ENCODE peak calls at places on chromosomes 1 and 21, in four cellular contexts. K, A, U and B are unnamed samples.
A peak's percentile ranks its signal among the peaks of the same experiment; 100 is the strongest.

GRCh38 chr1:36838866-36839265 is 195.4 kb downstream of the GRIK3 start:
- DNase-seq in K (no peak), A (peak; percentile 50), U (no peak), B (no peak)

GRCh38 chr1:113912594-113913311 is 7.6 kb downstream of the DCLRE1B start:
- DNase-seq in K (peak; percentile 54), A (no peak), U (no peak), B (peak; percentile 75)

GRCh38 chr1:85413169-85413568 is 51.8 kb downstream of the DDAH1 start:
- DNase-seq in K (no peak), A (peak; percentile 19), U (no peak), B (peak; percentile 64)

GRCh38 chr1:172414331-172414730 is 6.2 kb upstream of the C1orf105 start:
- DNase-seq in K (no peak), A (no peak), U (no peak), B (no peak)

GRCh38 chr1:97630968-97631367 is 289.9 kb downstream of the DPYD start:
- DNase-seq in K (peak; percentile 33), A (no peak), U (no peak), B (no peak)

GRCh38 chr1:212485895-212486590 is 53.3 kb downstream of the NENF start:
- DNase-seq in K (peak; percentile 61), A (peak; percentile 80), U (peak; percentile 66), B (peak; percentile 88)

GRCh38 chr21:28391938-28392337 is 600.7 kb downstream of the LTN1 start:
- DNase-seq in K (no peak), A (no peak), U (no peak), B (no peak)

GRCh38 chr1:218953448-218953847 is 220.2 kb upstream of the LYPLAL1 start:
- DNase-seq in K (no peak), A (no peak), U (no peak), B (no peak)

GRCh38 chr1:6858586-6858985 is 73.3 kb downstream of the CAMTA1 start:
- DNase-seq in K (no peak), A (no peak), U (no peak), B (peak; percentile 8)

GRCh38 chr1:57711326-57711725 is 287.5 kb upstream of the DAB1 start:
- DNase-seq in K (no peak), A (no peak), U (no peak), B (no peak)

GRCh38 chr1:62013264-62013663 is 181.4 kb upstream of the L1TD1 start:
- DNase-seq in K (no peak), A (peak; percentile 23), U (no peak), B (no peak)

GRCh38 chr1:39047374-39048229 is 21.5 kb downstream of the NDUFS5 start:
- DNase-seq in K (no peak), A (peak; percentile 93), U (no peak), B (peak; percentile 95)

GRCh38 chr1:9849691-9850441 is 26.1 kb upstream of the CLSTN1 start:
- DNase-seq in K (no peak), A (peak; percentile 73), U (no peak), B (no peak)

GRCh38 chr1:209911746-209912145 is 26.3 kb upstream of the SYT14 start:
- DNase-seq in K (no peak), A (no peak), U (no peak), B (no peak)

GRCh38 chr1:211653907-211654553 is 21.4 kb downstream of the NEK2 start:
- DNase-seq in K (no peak), A (peak; percentile 37), U (no peak), B (no peak)

GRCh38 chr1:180849031-180849775 is 63.5 kb upstream of the KIAA1614 start:
- DNase-seq in K (no peak), A (no peak), U (no peak), B (no peak)

GRCh38 chr1:15214507-15214906 is 32.5 kb upstream of the FHAD1 start:
- DNase-seq in K (peak; percentile 56), A (no peak), U (no peak), B (peak; percentile 62)

GRCh38 chr21:44433791-44434567 is 21.3 kb upstream of the LRRC3 start:
- DNase-seq in K (no peak), A (peak; percentile 31), U (no peak), B (no peak)

GRCh38 chr1:206903687-206904086 is 6.4 kb downstream of the IL24 start:
- DNase-seq in K (no peak), A (no peak), U (no peak), B (no peak)

GRCh38 chr1:193448682-193449461 is 262.5 kb upstream of the B3GALT2 start:
- DNase-seq in K (no peak), A (no peak), U (no peak), B (no peak)

GRCh38 chr1:210231846-210232523 is 611 bp upstream of the SERTAD4 start:
- DNase-seq in K (peak; percentile 59), A (peak; percentile 42), U (no peak), B (peak; percentile 81)

GRCh38 chr1:109846148-109846547 is 64.5 kb upstream of the CSF1 start:
- DNase-seq in K (no peak), A (no peak), U (no peak), B (no peak)

GRCh38 chr1:54376085-54377039 is 29.8 kb downstream of the SSBP3 start:
- DNase-seq in K (no peak), A (no peak), U (no peak), B (no peak)

GRCh38 chr1:168470821-168471473 is 72.8 kb downstream of the XCL2 start:
- DNase-seq in K (no peak), A (peak; percentile 81), U (peak; percentile 7), B (peak; percentile 92)

GRCh38 chr1:198672124-198672523 is 33.3 kb downstream of the PTPRC start:
- DNase-seq in K (no peak), A (peak; percentile 48), U (no peak), B (peak; percentile 40)

GRCh38 chr1:201361652-201362504 is 15.6 kb downstream of the TNNT2 start:
- DNase-seq in K (peak; percentile 56), A (peak; percentile 98), U (no peak), B (peak; percentile 51)

GRCh38 chr1:17831619-17832018 is 76.5 kb downstream of the ACTL8 start:
- DNase-seq in K (no peak), A (peak; percentile 94), U (no peak), B (peak; percentile 69)

GRCh38 chr1:40162791-40163441 is 1.7 kb downstream of the RLF start:
- DNase-seq in K (no peak), A (peak; percentile 73), U (no peak), B (no peak)

GRCh38 chr1:185279571-185279970 is 37.5 kb downstream of the IVNS1ABP start:
- DNase-seq in K (no peak), A (no peak), U (no peak), B (peak; percentile 41)

GRCh38 chr1:1630191-1630964 is 1.6 kb upstream of the MMP23B start:
- DNase-seq in K (peak; percentile 72), A (peak; percentile 94), U (no peak), B (peak; percentile 25)

GRCh38 chr1:110524311-110525249 is 5.6 kb upstream of the KCNA10 start:
- DNase-seq in K (no peak), A (no peak), U (peak; percentile 20), B (peak; percentile 30)

GRCh38 chr1:198387587-198387986 is 152.9 kb downstream of the ATP6V1G3 start:
- DNase-seq in K (no peak), A (no peak), U (no peak), B (peak; percentile 20)

DNA sequence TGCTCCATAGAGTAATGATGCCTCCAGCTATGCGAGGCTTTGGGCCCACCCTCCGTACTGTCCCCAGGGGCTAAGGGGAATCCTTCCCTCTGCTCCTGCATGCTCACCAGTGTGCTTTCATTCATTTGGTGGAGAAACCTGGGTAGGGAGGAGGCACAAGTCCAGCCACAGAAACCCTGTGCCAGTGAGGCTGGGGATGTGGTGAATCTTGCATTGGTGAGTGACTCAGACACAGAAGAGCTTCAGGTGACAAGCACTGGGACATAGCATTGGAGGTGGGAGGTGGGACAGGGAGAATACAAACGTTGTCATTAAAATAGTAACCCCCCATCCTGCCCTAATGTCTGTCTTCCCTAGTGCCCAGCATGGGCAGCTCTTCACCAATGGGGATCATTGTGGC is 5.2 kb downstream of the FCGR2A start:
- DNase-seq in K (no peak), A (no peak), U (no peak), B (no peak)
- TF ChIP-seq CTCF in K (no peak), A (no peak), U (no peak), B (no peak)

DNA sequence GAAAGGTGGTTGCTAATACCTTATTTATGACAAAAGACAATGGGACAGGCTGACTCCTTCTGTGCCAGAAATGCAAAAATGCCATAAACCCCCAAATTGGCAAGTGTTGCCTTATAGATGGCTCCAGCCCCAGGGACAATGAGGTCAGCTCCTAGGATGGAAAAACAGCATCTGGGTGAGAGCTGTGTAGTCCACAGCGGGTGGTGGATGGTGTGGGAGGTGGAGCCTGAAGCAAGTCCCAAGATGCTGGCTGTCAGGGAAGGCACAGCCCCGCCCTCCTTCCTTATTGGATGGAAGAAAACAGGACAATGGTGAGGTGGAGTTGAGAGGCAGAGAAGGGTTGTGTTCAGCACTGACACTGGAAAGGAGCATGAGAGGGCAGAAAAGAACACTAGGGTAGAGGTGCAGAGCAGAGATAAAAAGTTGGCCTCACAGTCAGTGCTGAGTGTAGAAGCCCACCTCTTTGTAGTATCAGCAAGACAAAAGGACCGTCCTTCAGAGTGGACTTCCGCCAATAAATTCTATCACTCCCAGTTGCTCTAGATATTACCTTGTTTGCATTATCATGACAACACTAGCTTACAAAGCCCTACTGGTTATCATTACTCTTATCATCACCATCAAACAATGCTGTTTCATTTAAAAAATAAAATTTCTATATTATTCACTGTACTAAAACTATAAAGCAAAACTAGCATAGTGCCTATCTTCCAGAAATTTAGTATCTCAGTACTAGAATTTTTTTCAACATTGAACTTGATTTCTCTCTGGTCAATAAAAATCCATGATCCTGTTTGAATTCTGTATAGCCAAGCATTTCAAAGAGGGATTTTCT is 3.7 kb upstream of the SDE2 start:
- DNase-seq in K (peak; percentile 79), A (no peak), U (no peak), B (peak; percentile 45)
- H3K4me3 ChIP-seq in K (peak overlapping the region; percentile 0), A (no peak overlapping the region), U (no peak overlapping the region), B (no peak overlapping the region)

DNA sequence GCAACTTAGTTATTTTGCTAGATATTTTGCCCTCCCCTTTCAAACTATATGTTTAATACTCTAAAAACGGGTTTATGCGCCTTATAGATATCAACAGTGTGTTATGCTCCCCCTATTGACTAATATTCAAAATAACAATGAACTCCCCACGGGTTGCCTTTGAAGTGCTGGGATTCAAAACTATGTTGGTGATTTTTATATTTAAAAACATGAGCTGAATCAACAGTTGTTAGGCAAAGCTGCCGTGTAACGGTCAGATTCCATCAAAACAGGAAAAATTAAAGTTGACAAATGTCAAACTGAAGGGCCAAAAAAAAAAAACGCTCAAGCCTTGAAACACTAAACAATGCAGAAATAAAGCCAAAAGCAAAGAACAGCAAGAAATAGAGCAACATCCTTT is 2.5 kb downstream of the TGFBR3 start:
- DNase-seq in K (no peak), A (peak; percentile 90), U (no peak), B (peak; percentile 69)
- TF ChIP-seq CTCF in K (peak; percentile 57), A (peak; percentile 53), U (peak; percentile 60), B (peak; percentile 53)

DNA sequence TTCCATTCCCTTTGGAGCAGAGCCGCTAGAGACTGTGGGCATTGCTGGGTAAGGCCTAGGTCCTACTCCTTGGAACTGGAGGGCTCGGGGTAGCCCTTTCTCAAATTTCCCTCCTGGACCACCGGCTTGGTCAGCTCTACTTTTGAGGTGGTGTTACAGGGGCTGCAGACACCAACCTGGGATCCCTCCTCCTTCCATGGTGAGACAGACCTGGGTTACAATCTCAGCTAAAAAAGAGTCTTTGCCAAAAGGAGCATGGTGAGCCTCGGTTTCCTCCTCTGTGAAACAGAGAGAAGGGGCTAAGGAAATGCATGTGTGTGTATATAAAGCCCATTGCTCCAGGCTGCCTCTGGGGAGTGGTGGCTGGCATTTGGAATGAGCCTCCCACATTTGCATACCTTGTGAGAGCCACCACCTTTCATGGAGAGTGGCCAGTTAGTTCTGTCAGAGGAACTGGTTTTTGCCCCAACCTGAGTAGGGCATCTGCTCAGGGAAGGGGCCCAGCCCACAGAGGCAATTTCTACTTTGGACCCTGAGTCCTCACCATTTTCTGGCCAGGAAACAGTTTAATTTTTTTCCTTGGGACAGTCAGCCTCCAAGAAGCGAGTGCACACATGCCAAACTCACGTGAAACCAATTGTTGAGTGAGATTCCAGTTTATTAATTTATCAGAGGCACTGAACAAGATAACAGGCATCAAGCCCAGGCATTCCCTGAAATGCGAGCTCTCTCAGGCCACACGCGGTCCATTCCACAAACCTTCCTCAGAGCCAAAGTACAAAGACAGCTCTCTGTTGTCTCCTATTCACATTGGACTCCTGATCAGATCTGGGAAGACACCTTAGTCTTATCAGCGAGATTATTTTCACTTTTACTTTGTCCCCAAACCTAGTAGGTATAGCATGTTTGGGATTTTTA is 897 bp upstream of the SLC6A9 start:
- DNase-seq in K (no peak), A (peak; percentile 62), U (no peak), B (peak; percentile 47)
- H3K4me3 ChIP-seq in K (no peak overlapping the region), A (peak overlapping the region; percentile 75), U (peak overlapping the region; percentile 78), B (peak overlapping the region; percentile 83)